ENCODE peak calls at places on chromosomes 2 and 18, in eight cellular contexts. S is left ventricle myocardium superior; L is T-helper 1 cell; T is stimulated activated CD8-positive, alpha-beta memory T cell treated with anti-CD3 and anti-CD28 coated beads, Interleukin-7, amount 100 ng/mL, for 1 hour; K is dermis blood vessel endothelial cell; R is endothelial cell; U is nephron progenitor cell; C is activated naive CD8-positive, alpha-beta T cell treated with anti-CD3 and anti-CD28 coated beads, Interleukin-2, amount 50 U/mL, for 24 hours. B is an unnamed sample.

GRCh38 chr2:80112790-80113189 is 191.8 kb downstream of the LRRTM1 start:
- DNase-seq in S (no peak), L (no peak), T (no peak), K (no peak), R (no peak), U (no peak), C (no peak), B (no peak)

GRCh38 chr2:100416939-100417744 is at the start of gene CHST10:
- DNase-seq in S (peak; percentile 83), L (peak; percentile 26), T (peak; percentile 5), K (peak; percentile 63), R (peak; percentile 73), U (peak; percentile 86), C (peak; percentile 68), B (no peak)

GRCh38 chr18:63472380-63472779 is 4.4 kb upstream of the SERPINB5 start:
- DNase-seq in S (no peak), L (no peak), T (no peak), K (no peak), R (no peak), U (no peak), C (no peak), B (no peak)

GRCh38 chr2:214310319-214310718 is 100.5 kb upstream of the VWC2L start:
- DNase-seq in S (no peak), L (no peak), T (no peak), K (no peak), R (no peak), U (no peak), C (no peak), B (no peak)

GRCh38 chr2:239466755-239467271 is 66.0 kb upstream of the HDAC4 start:
- DNase-seq in S (no peak), L (no peak), T (no peak), K (no peak), R (no peak), U (no peak), C (no peak), B (no peak)

GRCh38 chr2:237723613-237724012 is 75.0 kb upstream of the RBM44 start:
- DNase-seq in S (peak; percentile 60), L (no peak), T (no peak), K (peak; percentile 57), R (no peak), U (no peak), C (no peak), B (no peak)

GRCh38 chr2:98607741-98608117 is 583 bp downstream of the COA5 start:
- DNase-seq in S (no peak), L (no peak), T (no peak), K (peak; percentile 32), R (no peak), U (no peak), C (no peak), B (no peak)

GRCh38 chr18:37481491-37481890 is 84.1 kb downstream of the CELF4 start:
- DNase-seq in S (no peak), L (no peak), T (no peak), K (no peak), R (no peak), U (no peak), C (no peak), B (no peak)

GRCh38 chr18:62345909-62346308 is 20.8 kb downstream of the TNFRSF11A start:
- DNase-seq in S (no peak), L (no peak), T (no peak), K (no peak), R (no peak), U (no peak), C (no peak), B (no peak)

GRCh38 chr2:160225722-160226121 is 25.6 kb upstream of the ITGB6 start:
- DNase-seq in S (no peak), L (no peak), T (no peak), K (no peak), R (no peak), U (no peak), C (no peak), B (no peak)

GRCh38 chr2:198913394-198914152 is 544.2 kb downstream of the SATB2 start:
- DNase-seq in S (no peak), L (no peak), T (no peak), K (no peak), R (no peak), U (no peak), C (no peak), B (no peak)

GRCh38 chr18:5058768-5059539 is 138.1 kb downstream of the AKAIN1 start:
- DNase-seq in S (peak; percentile 26), L (peak; percentile 6), T (no peak), K (peak; percentile 2), R (no peak), U (no peak), C (peak; percentile 29), B (peak; percentile 59)

GRCh38 chr2:164597988-164598387 is 23.3 kb downstream of the GRB14 start:
- DNase-seq in S (no peak), L (no peak), T (no peak), K (peak; percentile 14), R (no peak), U (no peak), C (no peak), B (no peak)

GRCh38 chr18:54232485-54233227 is 8.2 kb upstream of the MBD2 start:
- DNase-seq in S (no peak), L (no peak), T (no peak), K (peak; percentile 27), R (no peak), U (no peak), C (no peak), B (no peak)

GRCh38 chr2:74458957-74459290 is 686 bp downstream of the WBP1 start:
- DNase-seq in S (peak; percentile 17), L (no peak), T (no peak), K (no peak), R (no peak), U (no peak), C (no peak), B (no peak)

GRCh38 chr2:7748717-7749415 is 831.7 kb downstream of the RNF144A start:
- DNase-seq in S (no peak), L (no peak), T (no peak), K (no peak), R (no peak), U (no peak), C (no peak), B (no peak)

GRCh38 chr18:35526476-35527120 is 28.8 kb upstream of the INO80C start:
- DNase-seq in S (peak; percentile 35), L (no peak), T (no peak), K (no peak), R (no peak), U (no peak), C (no peak), B (no peak)

GRCh38 chr2:159753797-159754196 is 41.5 kb downstream of the MARCHF7 start:
- DNase-seq in S (no peak), L (no peak), T (no peak), K (no peak), R (no peak), U (no peak), C (no peak), B (no peak)

GRCh38 chr2:69138247-69138754 is 125.3 kb downstream of the ANTXR1 start:
- DNase-seq in S (no peak), L (no peak), T (no peak), K (peak; percentile 32), R (no peak), U (no peak), C (no peak), B (no peak)

GRCh38 chr2:96391828-96392200 is 56.2 kb downstream of the NCAPH start:
- DNase-seq in S (no peak), L (no peak), T (no peak), K (no peak), R (no peak), U (no peak), C (no peak), B (no peak)

GRCh38 chr18:5966514-5966913 is 71.2 kb upstream of the TMEM200C start:
- DNase-seq in S (no peak), L (no peak), T (no peak), K (no peak), R (no peak), U (no peak), C (no peak), B (no peak)

GRCh38 chr2:29810956-29811355 is 110.4 kb downstream of the ALK start:
- DNase-seq in S (no peak), L (no peak), T (no peak), K (no peak), R (no peak), U (peak; percentile 12), C (no peak), B (no peak)

GRCh38 chr18:24586662-24587360 is 126.4 kb downstream of the HRH4 start:
- DNase-seq in S (no peak), L (no peak), T (no peak), K (no peak), R (no peak), U (no peak), C (no peak), B (no peak)